ENCODE peak calls at places on chromosome 19, in six cellular contexts. R is iris pigment epithelial cell, H is T-helper 2 cell, E is caudate nucleus, U is A549, Y is AG09309. L is an unnamed sample.

GRCh38 chr19:46915386-46915785 is 54.6 kb downstream of the ARHGAP35 start:
- DNase-seq in R (peak), Y (no peak), E (no peak), U (no peak), H (no peak), L (no peak)

GRCh38 chr19:16429066-16429758 is 42.6 kb downstream of the EPS15L1 start:
- DNase-seq in R (no peak), H (no peak), U (no peak), E (no peak), Y (no peak), L (no peak)

GRCh38 chr19:8501547-8501946 is 893 bp downstream of the PRAM1 start:
- DNase-seq in U (no peak), E (no peak), R (no peak), Y (no peak), H (no peak), L (no peak)

GRCh38 chr19:37218592-37218935 is 550 bp downstream of the ZNF383 start:
- DNase-seq in U (no peak), Y (peak), E (no peak), R (peak), H (no peak), L (no peak)

GRCh38 chr19:44848036-44848804 is 2.1 kb downstream of the NECTIN2 start:
- DNase-seq in R (peak), Y (no peak), H (no peak), E (no peak), U (no peak), L (peak)

GRCh38 chr19:34104099-34104498 is 68.2 kb upstream of the LSM14A start:
- DNase-seq in E (no peak), R (no peak), H (no peak), Y (no peak), U (no peak), L (no peak)

GRCh38 chr19:30559446-30559845 is 187.3 kb downstream of the ZNF536 start:
- DNase-seq in Y (no peak), E (no peak), U (no peak), R (no peak), H (no peak), L (no peak)

GRCh38 chr19:35712910-35713845 is 4.6 kb upstream of the KMT2B start:
- DNase-seq in R (no peak), H (peak), Y (no peak), E (no peak), U (no peak), L (no peak)

GRCh38 chr19:9070066-9070465 is 16.8 kb upstream of the OR1M1 start:
- DNase-seq in Y (no peak), U (peak), R (no peak), H (no peak), E (no peak), L (no peak)

GRCh38 chr19:3575260-3575741 is 2.6 kb downstream of the HMG20B start:
- DNase-seq in U (peak), Y (no peak), E (no peak), H (no peak), R (no peak), L (no peak)

GRCh38 chr19:38227272-38228004 is 3.4 kb upstream of the DPF1 start:
- DNase-seq in R (no peak), Y (no peak), U (no peak), E (no peak), H (no peak), L (no peak)

L was measured in uterus.